ENCODE peak calls at places on chromosomes 11 and 22, in seven cellular contexts. One of them, this sample, is unnamed.

GRCh38 chr11:119116601-119117000 is 4.8 kb upstream of the HINFP start:
- DNase-seq in heart right ventricle: no peak
- DNase-seq in fibroblast of villous mesenchyme: no peak
- DNase-seq in Calu3: no peak
- DNase-seq in ovary: no peak
- DNase-seq in HFFc6: no peak
- DNase-seq in gastrocnemius medialis: no peak
- DNase-seq in this sample: no peak

GRCh38 chr22:48098243-48098935 is 1335.9 kb downstream of the TBC1D22A start:
- DNase-seq in gastrocnemius medialis: no peak
- DNase-seq in Calu3: no peak
- DNase-seq in fibroblast of villous mesenchyme: no peak
- DNase-seq in heart right ventricle: no peak
- DNase-seq in ovary: no peak
- DNase-seq in HFFc6: no peak
- DNase-seq in this sample: no peak

GRCh38 chr11:134742228-134742612 is 330.2 kb upstream of the B3GAT1 start:
- DNase-seq in HFFc6: no peak
- DNase-seq in heart right ventricle: no peak
- DNase-seq in Calu3: no peak
- DNase-seq in fibroblast of villous mesenchyme: peak
- DNase-seq in gastrocnemius medialis: no peak
- DNase-seq in ovary: no peak
- DNase-seq in this sample: no peak

GRCh38 chr22:17368727-17369552 is at the start of gene CECR2:
- DNase-seq in HFFc6: no peak
- DNase-seq in Calu3: no peak
- DNase-seq in fibroblast of villous mesenchyme: no peak
- DNase-seq in heart right ventricle: peak
- DNase-seq in ovary: peak
- DNase-seq in gastrocnemius medialis: peak
- DNase-seq in this sample: no peak

GRCh38 chr22:49789289-49790141 is 38.2 kb downstream of the BRD1 start:
- DNase-seq in fibroblast of villous mesenchyme: peak
- DNase-seq in HFFc6: peak
- DNase-seq in ovary: peak
- DNase-seq in heart right ventricle: peak
- DNase-seq in Calu3: no peak
- DNase-seq in gastrocnemius medialis: no peak
- DNase-seq in this sample: no peak

GRCh38 chr11:121341609-121342008 is 49.0 kb downstream of the SC5D start:
- DNase-seq in gastrocnemius medialis: no peak
- DNase-seq in Calu3: no peak
- DNase-seq in fibroblast of villous mesenchyme: no peak
- DNase-seq in ovary: no peak
- DNase-seq in HFFc6: no peak
- DNase-seq in heart right ventricle: no peak
- DNase-seq in this sample: no peak

GRCh38 chr11:46633291-46634217 is 16.2 kb downstream of the ATG13 start:
- DNase-seq in heart right ventricle: no peak
- DNase-seq in HFFc6: no peak
- DNase-seq in Calu3: no peak
- DNase-seq in gastrocnemius medialis: no peak
- DNase-seq in ovary: no peak
- DNase-seq in fibroblast of villous mesenchyme: no peak
- DNase-seq in this sample: no peak

GRCh38 chr11:122758974-122759373 is 79.3 kb upstream of the CRTAM start:
- DNase-seq in gastrocnemius medialis: no peak
- DNase-seq in fibroblast of villous mesenchyme: no peak
- DNase-seq in heart right ventricle: no peak
- DNase-seq in HFFc6: no peak
- DNase-seq in Calu3: no peak
- DNase-seq in ovary: no peak
- DNase-seq in this sample: no peak

GRCh38 chr11:76768091-76769047 is 14.8 kb upstream of the TSKU start:
- DNase-seq in gastrocnemius medialis: no peak
- DNase-seq in Calu3: no peak
- DNase-seq in heart right ventricle: no peak
- DNase-seq in HFFc6: no peak
- DNase-seq in ovary: peak
- DNase-seq in fibroblast of villous mesenchyme: no peak
- DNase-seq in this sample: no peak

GRCh38 chr22:23781065-23781464 is 5.7 kb upstream of the SMARCB1 start:
- DNase-seq in Calu3: no peak
- DNase-seq in ovary: no peak
- DNase-seq in fibroblast of villous mesenchyme: no peak
- DNase-seq in heart right ventricle: no peak
- DNase-seq in gastrocnemius medialis: no peak
- DNase-seq in HFFc6: no peak
- DNase-seq in this sample: no peak

GRCh38 chr11:27429740-27430451 is 42.7 kb downstream of the LGR4 start:
- DNase-seq in HFFc6: peak
- DNase-seq in gastrocnemius medialis: no peak
- DNase-seq in heart right ventricle: no peak
- DNase-seq in fibroblast of villous mesenchyme: no peak
- DNase-seq in ovary: no peak
- DNase-seq in Calu3: no peak
- DNase-seq in this sample: no peak

GRCh38 chr11:102111787-102112653 is 1.8 kb downstream of the YAP1 start:
- DNase-seq in HFFc6: peak
- DNase-seq in ovary: no peak
- DNase-seq in gastrocnemius medialis: peak
- DNase-seq in heart right ventricle: no peak
- DNase-seq in Calu3: no peak
- DNase-seq in fibroblast of villous mesenchyme: peak
- DNase-seq in this sample: no peak

GRCh38 chr11:106077609-106078517 is at the start of gene AASDHPPT:
- DNase-seq in heart right ventricle: no peak
- DNase-seq in ovary: peak
- DNase-seq in gastrocnemius medialis: peak
- DNase-seq in Calu3: peak
- DNase-seq in HFFc6: peak
- DNase-seq in fibroblast of villous mesenchyme: peak
- DNase-seq in this sample: no peak

GRCh38 chr22:22770280-22770871 is 117.2 kb upstream of the IGLL5 start:
- DNase-seq in gastrocnemius medialis: no peak
- DNase-seq in HFFc6: peak
- DNase-seq in fibroblast of villous mesenchyme: peak
- DNase-seq in Calu3: peak
- DNase-seq in ovary: peak
- DNase-seq in heart right ventricle: peak
- DNase-seq in this sample: peak

DNA sequence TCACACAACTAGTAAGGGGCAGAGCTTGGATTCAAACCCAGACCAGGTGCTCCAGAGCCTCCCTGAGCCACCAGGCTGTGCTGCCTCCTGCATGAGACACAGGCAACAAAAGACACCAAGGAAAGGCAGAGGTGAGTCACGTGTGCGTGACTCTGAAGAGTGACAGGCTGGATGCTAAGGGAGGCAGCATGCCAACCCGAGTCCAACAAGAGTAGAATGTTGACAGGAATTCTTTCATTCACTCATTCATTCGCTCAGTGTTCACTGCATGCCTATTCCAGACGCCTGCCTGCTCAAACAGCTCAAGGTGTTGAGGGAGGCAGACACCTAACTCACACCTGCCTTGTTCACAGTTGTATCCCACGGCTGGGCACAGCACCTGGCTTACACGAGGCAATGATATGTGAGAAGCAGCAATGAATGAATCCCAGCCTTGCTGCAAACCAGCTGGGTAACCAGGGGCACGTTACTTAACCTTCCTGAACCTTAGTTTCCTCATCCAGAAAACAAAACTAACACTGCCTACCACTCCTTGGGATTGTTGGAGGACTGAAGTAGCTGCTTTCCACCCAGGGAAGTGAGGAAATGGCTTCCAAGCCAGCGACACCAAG is 73.8 kb upstream of the ARFGAP3 start:
- DNase-seq in Calu3: peak
- DNase-seq in heart right ventricle: peak
- DNase-seq in gastrocnemius medialis: no peak
- DNase-seq in fibroblast of villous mesenchyme: no peak
- DNase-seq in HFFc6: peak
- DNase-seq in ovary: no peak
- DNase-seq in this sample: no peak
- TF ChIP-seq CTCF in Calu3: peak
- TF ChIP-seq CTCF in heart right ventricle: no peak
- TF ChIP-seq CTCF in gastrocnemius medialis: no peak
- TF ChIP-seq CTCF in fibroblast of villous mesenchyme: no peak
- TF ChIP-seq CTCF in HFFc6: peak
- TF ChIP-seq CTCF in ovary: no peak
- TF ChIP-seq CTCF in this sample: no peak

GRCh38 chr11:57700425-57700824 is 11.6 kb downstream of the MED19 start:
- DNase-seq in heart right ventricle: no peak
- DNase-seq in Calu3: no peak
- DNase-seq in ovary: no peak
- DNase-seq in gastrocnemius medialis: no peak
- DNase-seq in HFFc6: no peak
- DNase-seq in fibroblast of villous mesenchyme: no peak
- DNase-seq in this sample: no peak
- TF ChIP-seq CTCF in heart right ventricle: no peak
- TF ChIP-seq CTCF in Calu3: no peak
- TF ChIP-seq CTCF in ovary: no peak
- TF ChIP-seq CTCF in gastrocnemius medialis: no peak
- TF ChIP-seq CTCF in HFFc6: peak
- TF ChIP-seq CTCF in fibroblast of villous mesenchyme: no peak
- TF ChIP-seq CTCF in this sample: no peak

GRCh38 chr22:19991395-19991644 is 25.3 kb downstream of the ARVCF start:
- DNase-seq in gastrocnemius medialis: no peak
- DNase-seq in heart right ventricle: no peak
- DNase-seq in fibroblast of villous mesenchyme: no peak
- DNase-seq in HFFc6: no peak
- DNase-seq in Calu3: no peak
- DNase-seq in ovary: no peak
- DNase-seq in this sample: no peak

GRCh38 chr22:19991645-19992451 is 24.8 kb downstream of the ARVCF start:
- DNase-seq in heart right ventricle: peak
- DNase-seq in ovary: no peak
- DNase-seq in HFFc6: no peak
- DNase-seq in gastrocnemius medialis: no peak
- DNase-seq in Calu3: no peak
- DNase-seq in fibroblast of villous mesenchyme: no peak
- DNase-seq in this sample: no peak

GRCh38 chr22:19993926-19994325 is 22.7 kb downstream of the ARVCF start:
- DNase-seq in heart right ventricle: peak
- DNase-seq in ovary: no peak
- DNase-seq in gastrocnemius medialis: no peak
- DNase-seq in fibroblast of villous mesenchyme: no peak
- DNase-seq in Calu3: no peak
- DNase-seq in HFFc6: no peak
- DNase-seq in this sample: no peak

GRCh38 chr22:19992921-19993355 is 23.7 kb downstream of the ARVCF start:
- DNase-seq in Calu3: no peak
- DNase-seq in HFFc6: no peak
- DNase-seq in ovary: no peak
- DNase-seq in fibroblast of villous mesenchyme: no peak
- DNase-seq in gastrocnemius medialis: no peak
- DNase-seq in heart right ventricle: peak
- DNase-seq in this sample: no peak

DNA sequence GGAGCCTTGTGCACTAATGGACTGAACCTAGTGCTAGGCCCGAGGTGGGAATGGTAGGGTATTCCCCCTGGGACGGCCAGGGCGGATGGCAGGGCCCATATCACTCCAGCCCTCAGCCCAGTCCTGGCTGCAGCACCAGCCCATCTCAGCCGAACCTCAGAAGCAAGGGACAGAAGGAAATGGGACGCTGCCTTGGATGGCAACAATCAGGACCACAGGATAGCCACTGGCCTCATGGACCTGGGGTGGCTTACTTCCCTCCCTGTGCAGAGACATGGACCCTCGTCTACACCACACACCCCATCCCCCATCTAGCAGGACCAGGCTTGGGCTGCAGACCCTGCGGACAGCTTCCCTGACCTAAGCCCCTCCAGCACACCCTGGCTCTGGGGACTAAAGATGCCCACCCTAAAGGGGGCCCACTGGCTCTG is 24.1 kb downstream of the ARVCF start:
- DNase-seq in fibroblast of villous mesenchyme: no peak
- DNase-seq in gastrocnemius medialis: no peak
- DNase-seq in HFFc6: no peak
- DNase-seq in ovary: no peak
- DNase-seq in Calu3: no peak
- DNase-seq in heart right ventricle: peak
- DNase-seq in this sample: no peak
- TF ChIP-seq CTCF in fibroblast of villous mesenchyme: no peak
- TF ChIP-seq CTCF in gastrocnemius medialis: no peak
- TF ChIP-seq CTCF in HFFc6: no peak
- TF ChIP-seq CTCF in ovary: no peak
- TF ChIP-seq CTCF in Calu3: no peak
- TF ChIP-seq CTCF in heart right ventricle: no peak
- TF ChIP-seq CTCF in this sample: no peak

GRCh38 chr11:66045177-66045639 is 3.8 kb downstream of the GAL3ST3 start:
- DNase-seq in heart right ventricle: peak
- DNase-seq in Calu3: peak
- DNase-seq in ovary: peak
- DNase-seq in HFFc6: peak
- DNase-seq in fibroblast of villous mesenchyme: peak
- DNase-seq in gastrocnemius medialis: peak
- DNase-seq in this sample: peak

GRCh38 chr11:66043008-66043906 is 5.7 kb downstream of the GAL3ST3 start:
- DNase-seq in HFFc6: no peak
- DNase-seq in ovary: no peak
- DNase-seq in heart right ventricle: no peak
- DNase-seq in fibroblast of villous mesenchyme: no peak
- DNase-seq in gastrocnemius medialis: no peak
- DNase-seq in Calu3: no peak
- DNase-seq in this sample: no peak

GRCh38 chr11:66039765-66040164 is 9.2 kb downstream of the GAL3ST3 start:
- DNase-seq in gastrocnemius medialis: no peak
- DNase-seq in Calu3: no peak
- DNase-seq in fibroblast of villous mesenchyme: no peak
- DNase-seq in ovary: no peak
- DNase-seq in HFFc6: no peak
- DNase-seq in heart right ventricle: no peak
- DNase-seq in this sample: no peak

GRCh38 chr11:66044757-66045156 is 4.2 kb downstream of the GAL3ST3 start:
- DNase-seq in heart right ventricle: no peak
- DNase-seq in HFFc6: no peak
- DNase-seq in gastrocnemius medialis: no peak
- DNase-seq in Calu3: no peak
- DNase-seq in fibroblast of villous mesenchyme: no peak
- DNase-seq in ovary: no peak
- DNase-seq in this sample: peak

DNA sequence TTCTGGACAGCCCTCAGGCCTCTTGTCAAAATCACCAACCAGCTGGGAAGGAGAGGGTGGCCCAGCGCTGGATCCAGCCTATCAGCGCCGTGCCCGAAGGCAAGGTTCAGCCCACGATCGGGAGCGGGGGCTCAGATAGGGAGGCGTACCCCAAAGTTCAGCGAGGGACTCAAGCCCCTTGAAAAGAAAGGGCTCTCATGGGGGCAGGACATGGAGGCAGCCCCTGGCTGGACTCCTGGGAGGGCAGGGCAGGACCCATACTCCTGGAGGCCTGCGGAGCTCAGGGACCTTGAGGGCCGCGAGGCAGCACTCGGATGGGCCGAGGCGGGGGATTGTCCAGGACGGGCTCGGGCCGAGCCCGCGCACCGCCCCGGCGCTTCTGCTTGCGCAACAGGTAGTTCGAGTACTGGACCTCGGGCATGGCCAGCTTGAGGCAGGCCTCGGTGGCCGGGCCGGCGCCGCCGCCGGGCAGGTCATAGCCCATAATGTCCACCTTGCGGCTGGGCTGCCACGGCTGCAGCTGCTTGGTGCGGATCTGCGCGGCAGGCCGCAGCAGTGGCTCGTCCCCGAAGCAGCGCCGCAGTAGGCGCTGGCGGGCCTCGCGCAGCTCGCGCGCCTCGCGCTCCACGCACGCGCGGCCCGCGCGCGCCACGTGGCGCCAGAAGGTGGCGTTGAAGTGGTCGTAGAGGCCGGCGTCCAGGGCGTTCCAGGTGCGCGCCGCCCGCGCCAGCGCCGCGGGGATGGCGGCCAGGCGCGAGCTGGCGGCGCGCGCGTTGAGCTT is 6.5 kb downstream of the GAL3ST3 start:
- DNase-seq in heart right ventricle: no peak
- DNase-seq in ovary: no peak
- DNase-seq in HFFc6: no peak
- DNase-seq in gastrocnemius medialis: no peak
- DNase-seq in Calu3: no peak
- DNase-seq in fibroblast of villous mesenchyme: no peak
- DNase-seq in this sample: no peak
- TF ChIP-seq CTCF in heart right ventricle: no peak
- TF ChIP-seq CTCF in ovary: no peak
- TF ChIP-seq CTCF in HFFc6: no peak
- TF ChIP-seq CTCF in gastrocnemius medialis: no peak
- TF ChIP-seq CTCF in Calu3: no peak
- TF ChIP-seq CTCF in fibroblast of villous mesenchyme: no peak
- TF ChIP-seq CTCF in this sample: no peak